ENCODE peak calls at places on chromosomes 11 and 22, in five cellular contexts. P, K, A, W and U are unnamed samples.

GRCh38 chr11:133137939-133138338 is 394.4 kb downstream of the OPCML start:
- DNase-seq in A (no peak), K (no peak), W (no peak), P (no peak), U (no peak)

GRCh38 chr11:47715082-47715669 is at the start of gene AGBL2:
- DNase-seq in K (peak), W (peak), A (peak), P (peak), U (peak)

GRCh38 chr22:37077802-37078448 is 26.4 kb downstream of the KCTD17 start:
- DNase-seq in P (peak), A (peak), W (peak), K (peak), U (peak)

GRCh38 chr11:10800292-10800691 is 8.4 kb downstream of the EIF4G2 start:
- DNase-seq in P (no peak), W (no peak), A (no peak), K (no peak), U (no peak)

GRCh38 chr11:93500759-93501158 is 42.4 kb downstream of the SMCO4 start:
- DNase-seq in W (no peak), P (no peak), A (no peak), K (no peak), U (no peak)

GRCh38 chr11:129414144-129414876 is 38.7 kb downstream of the BARX2 start:
- DNase-seq in P (no peak), W (no peak), K (no peak), A (no peak), U (no peak)

GRCh38 chr11:77029829-77030228 is 4.4 kb upstream of the B3GNT6 start:
- DNase-seq in A (no peak), W (no peak), P (no peak), K (no peak), U (peak)

GRCh38 chr22:50438305-50439275 is 36.2 kb downstream of the SBF1 start:
- DNase-seq in K (no peak), P (no peak), W (no peak), A (no peak), U (no peak)

GRCh38 chr11:59918987-59919589 is 19.1 kb upstream of the OOSP1 start:
- DNase-seq in A (peak), W (peak), K (peak), P (peak), U (peak)

GRCh38 chr11:1194977-1195689 is 27.7 kb upstream of the MUC5B start:
- DNase-seq in W (no peak), A (no peak), P (no peak), K (no peak), U (no peak)

GRCh38 chr22:20998411-20999336 is 3.2 kb downstream of the THAP7 start:
- DNase-seq in A (no peak), P (peak), W (no peak), K (no peak), U (peak)

GRCh38 chr11:69545976-69546617 is 64.6 kb downstream of the LINC01488 start:
- DNase-seq in P (no peak), W (no peak), A (no peak), K (no peak), U (no peak)

GRCh38 chr22:22110548-22111266 is 128.1 kb upstream of the TOP3B start:
- DNase-seq in A (peak), W (peak), P (peak), K (peak), U (peak)

GRCh38 chr22:46900549-46900948 is 138.1 kb downstream of the TBC1D22A start:
- DNase-seq in K (no peak), W (no peak), P (no peak), A (no peak), U (no peak)

GRCh38 chr11:106937113-106937512 is 81.2 kb downstream of the GUCY1A2 start:
- DNase-seq in K (no peak), A (no peak), W (no peak), P (no peak), U (no peak)

GRCh38 chr11:69367211-69367964 is 73.4 kb downstream of the MYEOV start:
- DNase-seq in W (no peak), A (peak), P (no peak), K (no peak), U (peak)

GRCh38 chr11:952406-953385 is 27.0 kb downstream of the AP2A2 start:
- DNase-seq in K (peak), W (no peak), A (no peak), P (no peak), U (no peak)

GRCh38 chr11:128938156-128938885 is 4.3 kb downstream of the TP53AIP1 start:
- DNase-seq in K (no peak), W (no peak), A (no peak), P (no peak), U (no peak)

GRCh38 chr22:45201678-45202332 is 38.1 kb downstream of the NUP50 start:
- DNase-seq in W (peak), A (peak), P (no peak), K (no peak), U (peak)

GRCh38 chr11:16001899-16002426 is 354.4 kb downstream of the SOX6 start:
- DNase-seq in P (no peak), A (no peak), K (peak), W (peak), U (peak)
- H3K4me3 ChIP-seq in P (no peak), A (no peak), K (no peak), W (no peak), U (no peak)

DNA sequence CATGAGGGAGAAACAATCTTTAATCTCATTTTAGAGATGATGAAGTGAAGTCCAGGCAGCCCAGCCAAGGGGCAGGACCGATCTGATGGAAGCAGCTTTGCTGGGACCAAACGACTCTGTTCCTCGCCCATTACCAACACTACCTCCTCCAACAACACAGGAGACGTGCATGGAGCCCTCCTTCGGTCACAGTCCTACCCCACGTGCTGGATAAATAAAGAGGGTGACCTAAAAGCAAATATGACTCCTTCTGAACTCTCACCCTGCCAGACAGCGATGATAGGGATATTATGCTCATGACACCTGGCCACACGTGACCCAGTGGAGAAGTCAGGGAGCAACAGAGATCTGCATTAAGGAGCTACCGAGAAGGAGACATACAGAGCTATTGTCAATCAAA is 26.0 kb downstream of the SCGB1A1 start:
- DNase-seq in W (no peak), K (no peak), P (no peak), A (no peak), U (no peak)
- H3K9ac ChIP-seq in W (no peak), K (no peak), P (no peak), A (no peak), U (no peak)

GRCh38 chr11:65898656-65899355 is 1.4 kb downstream of the FOSL1 start:
- DNase-seq in P (no peak), W (peak), A (no peak), K (no peak), U (no peak)

GRCh38 chr11:65900125-65900898 is at the start of gene FOSL1:
- DNase-seq in K (peak), P (peak), A (peak), W (peak), U (peak)

GRCh38 chr11:65899356-65900124 is 648 bp downstream of the FOSL1 start:
- DNase-seq in K (peak), P (peak), W (no peak), A (peak), U (peak)

GRCh38 chr11:65903068-65903481 is 2.9 kb upstream of the FOSL1 start:
- DNase-seq in P (peak), K (peak), W (peak), A (no peak), U (peak)

GRCh38 chr11:65900899-65901180 is 652 bp upstream of the FOSL1 start:
- DNase-seq in W (no peak), P (no peak), A (no peak), K (no peak), U (no peak)
- TF ChIP-seq EZH2 in W (no peak), P (no peak), A (no peak), K (no peak), U (no peak)

DNA sequence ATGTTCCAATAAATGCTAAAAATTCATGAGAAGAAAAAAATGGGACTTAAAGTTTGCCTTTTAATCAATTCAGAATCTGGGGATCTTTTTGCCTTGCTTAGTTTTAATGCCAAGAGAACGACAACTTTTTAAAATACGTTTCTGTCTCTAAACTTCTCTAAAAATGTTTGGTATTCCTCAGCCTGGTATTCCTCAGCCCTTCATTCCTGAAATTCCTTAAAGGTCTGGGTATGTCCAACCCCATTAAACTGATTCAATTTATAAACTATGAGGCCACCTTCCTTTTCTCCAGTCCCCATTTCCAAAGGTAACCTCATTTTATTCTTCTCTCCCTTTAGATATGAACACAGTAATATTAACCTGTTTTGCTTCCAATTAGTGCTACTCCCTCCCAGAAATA is 16.6 kb downstream of the POLA2 start:
- DNase-seq in P (no peak), K (no peak), A (no peak), W (no peak), U (no peak)
- H3K4me3 ChIP-seq in P (no peak), K (no peak), A (no peak), W (no peak), U (no peak)